ENCODE peak calls at places on chromosome 15, in six cellular contexts. S is NCI-H1092; Y is activated naive CD4-positive, alpha-beta T cell; G is endothelial cell; L is KBM-7; H is cardiac septum. P is an unnamed sample.

GRCh38 chr15:20340931-20341661 is 200.5 kb downstream of the GOLGA6L6 start:
- DNase-seq in G (peak; percentile 41), H (peak; percentile 95), Y (no peak), S (no peak), L (no peak), P (no peak)

GRCh38 chr15:32717290-32718081 is at the start of gene GREM1:
- DNase-seq in L (no peak), G (peak; percentile 33), S (no peak), Y (no peak), H (no peak), P (no peak)

GRCh38 chr15:28252831-28253230 is 69.1 kb downstream of the HERC2 start:
- DNase-seq in H (no peak), L (no peak), S (no peak), Y (no peak), G (no peak), P (no peak)

GRCh38 chr15:75235760-75236729 is 22.1 kb upstream of the GOLGA6C start:
- DNase-seq in G (no peak), H (peak; percentile 70), Y (no peak), L (no peak), S (no peak), P (no peak)

GRCh38 chr15:47607750-47608149 is 109.6 kb upstream of the SEMA6D start:
- DNase-seq in Y (no peak), G (no peak), H (no peak), L (no peak), S (no peak), P (no peak)

GRCh38 chr15:99390667-99391066 is 139.4 kb downstream of the LRRC28 start:
- DNase-seq in L (no peak), H (no peak), S (no peak), G (no peak), Y (no peak), P (no peak)

GRCh38 chr15:66885281-66885915 is 180.0 kb upstream of the SMAD3 start:
- DNase-seq in S (no peak), H (peak; percentile 49), L (no peak), Y (no peak), G (no peak), P (no peak)

GRCh38 chr15:96693515-96693914 is 363.0 kb downstream of the NR2F2 start:
- DNase-seq in S (no peak), Y (no peak), L (no peak), H (no peak), G (no peak), P (no peak)

GRCh38 chr15:91946075-91946474 is 92.6 kb downstream of the SLCO3A1 start:
- DNase-seq in Y (no peak), L (no peak), H (no peak), S (no peak), G (no peak), P (no peak)

GRCh38 chr15:63070681-63071129 is 28.2 kb downstream of the TPM1 start:
- DNase-seq in S (no peak), L (no peak), G (no peak), H (no peak), Y (no peak), P (no peak)

GRCh38 chr15:62272290-62272689 is 107.2 kb upstream of the C2CD4B start:
- DNase-seq in L (no peak), S (no peak), G (no peak), Y (no peak), H (no peak), P (no peak)

GRCh38 chr15:68983821-68984517 is 30.5 kb upstream of the NOX5 start:
- DNase-seq in L (no peak), Y (no peak), S (no peak), H (no peak), G (no peak), P (no peak)

GRCh38 chr15:89888214-89888804 is 5.5 kb downstream of the AP3S2 start:
- DNase-seq in H (no peak), S (no peak), L (peak; percentile 55), G (no peak), Y (no peak), P (no peak)

GRCh38 chr15:85414495-85414894 is 34.1 kb downstream of the AKAP13 start:
- DNase-seq in H (no peak), S (no peak), Y (no peak), L (peak; percentile 63), G (no peak), P (no peak)

GRCh38 chr15:33837294-33837693 is 131.0 kb upstream of the CHRM5 start:
- DNase-seq in H (no peak), Y (no peak), L (no peak), G (no peak), S (no peak), P (no peak)

GRCh38 chr15:71447328-71448250 is 332.3 kb downstream of the THSD4 start:
- DNase-seq in H (no peak), Y (no peak), L (no peak), G (no peak), S (no peak), P (no peak)

GRCh38 chr15:63176302-63176701 is 13.1 kb upstream of the RAB8B start:
- DNase-seq in H (no peak), S (no peak), L (no peak), G (no peak), Y (no peak), P (no peak)

GRCh38 chr15:68228971-68229385 is 550 bp downstream of the CLN6 start:
- DNase-seq in H (no peak), L (no peak), G (no peak), Y (no peak), S (no peak), P (no peak)

GRCh38 chr15:98737122-98737521 is 88.8 kb downstream of the IGF1R start:
- DNase-seq in G (no peak), H (no peak), Y (no peak), L (no peak), S (no peak), P (no peak)

GRCh38 chr15:80796424-80796823 is 17.3 kb downstream of the CEMIP start:
- DNase-seq in L (no peak), G (no peak), H (no peak), Y (no peak), S (no peak), P (no peak)

GRCh38 chr15:27358751-27359434 is 387.9 kb downstream of the GABRG3 start:
- DNase-seq in H (no peak), L (peak; percentile 14), S (no peak), G (peak; percentile 59), Y (no peak), P (no peak)

GRCh38 chr15:67120839-67121540 is 55.6 kb downstream of the SMAD3 start:
- DNase-seq in L (no peak), H (peak; percentile 93), S (no peak), G (no peak), Y (peak; percentile 43), P (no peak)

GRCh38 chr15:89631902-89632264 is 23.4 kb downstream of the KIF7 start:
- DNase-seq in H (no peak), Y (no peak), S (no peak), L (no peak), G (no peak), P (no peak)

GRCh38 chr15:74212494-74212893 is 9.9 kb upstream of the STRA6 start:
- DNase-seq in S (no peak), H (no peak), L (no peak), Y (no peak), G (no peak), P (no peak)

GRCh38 chr15:56467626-56468025 is 2.7 kb upstream of the MNS1 start:
- DNase-seq in Y (no peak), L (no peak), G (no peak), H (no peak), S (no peak), P (no peak)

GRCh38 chr15:31131853-31132375 is 30.4 kb upstream of the TRPM1 start:
- DNase-seq in L (no peak), S (no peak), H (no peak), G (no peak), Y (no peak), P (no peak)

P was measured in NCI-H2171.